ENCODE peak calls at places on chromosomes 2 and 18, in eight cellular contexts. C is fibroblast of lung; R is GM23338; J is H9; O is CD8-positive, alpha-beta T cell; U is H1; M is adrenal gland; W is HepG2. I is an unnamed sample.

GRCh38 chr2:26429779-26430654 is 28.3 kb downstream of the DRC1 start:
- DNase-seq in C (peak; percentile 16), R (no peak), J (no peak), O (no peak), U (no peak), M (no peak), W (no peak), I (no peak)

GRCh38 chr2:128535928-128536327 is 217.3 kb upstream of the HS6ST1 start:
- DNase-seq in C (peak; percentile 93), R (no peak), J (no peak), O (no peak), U (no peak), M (no peak), W (peak; percentile 23), I (no peak)

GRCh38 chr2:102753563-102754159 is 8.2 kb upstream of the TMEM182 start:
- DNase-seq in C (peak; percentile 51), R (peak; percentile 74), J (no peak), O (no peak), U (no peak), M (peak; percentile 37), W (peak; percentile 77), I (no peak)

GRCh38 chr18:7221424-7222155 is 9.3 kb upstream of the LRRC30 start:
- DNase-seq in C (peak; percentile 62), R (peak; percentile 95), J (peak; percentile 89), O (no peak), U (peak; percentile 59), M (peak; percentile 30), W (peak; percentile 59), I (no peak)

GRCh38 chr2:25587361-25587760 is 86.0 kb downstream of the DTNB start:
- DNase-seq in C (peak; percentile 75), R (no peak), J (no peak), O (no peak), U (no peak), M (no peak), W (no peak), I (peak; percentile 36)

GRCh38 chr2:48113767-48114166 is 207.5 kb upstream of the FBXO11 start:
- DNase-seq in C (no peak), R (no peak), J (no peak), O (no peak), U (no peak), M (no peak), W (no peak), I (no peak)

GRCh38 chr2:57180042-57180567 is 866.5 kb upstream of the VRK2 start:
- DNase-seq in C (peak; percentile 65), R (no peak), J (no peak), O (no peak), U (no peak), M (no peak), W (no peak), I (no peak)

GRCh38 chr18:63518178-63519012 is 23.8 kb upstream of the SERPINB12 start:
- DNase-seq in C (peak; percentile 48), R (peak; percentile 95), J (peak; percentile 71), O (peak; percentile 35), U (peak; percentile 39), M (peak; percentile 70), W (peak; percentile 75), I (peak; percentile 40)

GRCh38 chr2:113977060-113977659 is 87.3 kb downstream of the ACTR3 start:
- DNase-seq in C (no peak), R (no peak), J (no peak), O (no peak), U (no peak), M (no peak), W (no peak), I (no peak)

GRCh38 chr18:45464619-45465018 is 150.7 kb upstream of the SLC14A2 start:
- DNase-seq in C (no peak), R (no peak), J (no peak), O (no peak), U (no peak), M (no peak), W (no peak), I (no peak)

GRCh38 chr2:26605969-26606846 is 35.0 kb downstream of the CIB4 start:
- DNase-seq in C (no peak), R (no peak), J (peak; percentile 29), O (no peak), U (no peak), M (peak; percentile 92), W (no peak), I (no peak)

GRCh38 chr2:36482576-36483214 is 115.3 kb downstream of the FEZ2 start:
- DNase-seq in C (peak; percentile 69), R (no peak), J (no peak), O (no peak), U (no peak), M (no peak), W (peak; percentile 76), I (no peak)

DNA sequence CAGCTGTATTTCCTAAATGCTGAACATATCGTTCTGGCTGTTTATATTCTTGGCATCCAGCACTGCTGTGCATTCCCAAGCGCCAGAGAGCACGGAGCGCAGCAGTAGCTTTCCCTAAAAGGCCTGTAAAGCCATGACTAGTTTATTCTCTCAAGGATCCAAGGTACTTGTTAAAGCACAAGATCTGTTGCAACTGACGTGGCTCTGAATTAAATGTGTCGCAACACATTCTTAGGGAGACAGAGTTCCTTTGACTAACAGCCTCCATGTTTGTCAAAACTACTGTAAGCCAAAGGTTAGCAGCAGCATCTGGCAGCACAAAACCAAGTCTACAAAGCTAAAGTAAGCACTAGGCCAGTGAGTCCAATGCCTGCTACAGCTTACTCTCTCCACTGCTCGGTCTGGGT is 188.6 kb upstream of the FN1 start:
- DNase-seq in C (peak; percentile 83), R (peak; percentile 22), J (no peak), O (no peak), U (no peak), M (no peak), W (peak; percentile 95), I (no peak)
- H3K27ac ChIP-seq in C (peak overlapping the region; percentile 37), R (no peak overlapping the region), J (no peak overlapping the region), O (no peak overlapping the region), U (no peak overlapping the region), M (no peak overlapping the region), W (peak overlapping the region; percentile 69), I (no peak overlapping the region)

DNA sequence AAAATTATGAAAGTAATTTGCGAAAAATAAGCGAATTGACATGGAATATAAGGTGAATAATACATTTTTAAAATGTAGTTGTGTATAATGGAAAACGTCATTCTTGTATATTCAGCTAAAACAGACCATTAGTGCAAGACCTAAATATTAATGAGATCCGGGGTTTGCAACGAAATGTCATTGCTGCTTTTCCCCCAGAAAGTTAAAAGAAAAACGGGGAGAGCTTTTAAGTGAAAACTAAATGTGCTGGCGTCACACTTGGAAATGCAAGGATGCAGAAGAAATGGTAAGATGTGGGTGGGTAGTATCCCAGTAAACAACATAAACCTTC is 491 bp upstream of the SGO2 start:
- DNase-seq in C (no peak), R (no peak), J (no peak), O (no peak), U (no peak), M (no peak), W (no peak), I (no peak)
- H3K27ac ChIP-seq in C (peak overlapping the region; percentile 57), R (no peak overlapping the region), J (no peak overlapping the region), O (peak overlapping the region; percentile 12), U (no peak overlapping the region), M (peak overlapping the region; percentile 39), W (no peak overlapping the region), I (no peak overlapping the region)

GRCh38 chr2:159715451-159715850 is 3.1 kb downstream of the MARCHF7 start:
- DNase-seq in C (peak; percentile 44), R (no peak), J (no peak), O (no peak), U (no peak), M (no peak), W (no peak), I (no peak)
- H3K27ac ChIP-seq in C (no peak overlapping the region), R (peak overlapping the region; percentile 30), J (no peak overlapping the region), O (no peak overlapping the region), U (no peak overlapping the region), M (no peak overlapping the region), W (no peak overlapping the region), I (no peak overlapping the region)

DNA sequence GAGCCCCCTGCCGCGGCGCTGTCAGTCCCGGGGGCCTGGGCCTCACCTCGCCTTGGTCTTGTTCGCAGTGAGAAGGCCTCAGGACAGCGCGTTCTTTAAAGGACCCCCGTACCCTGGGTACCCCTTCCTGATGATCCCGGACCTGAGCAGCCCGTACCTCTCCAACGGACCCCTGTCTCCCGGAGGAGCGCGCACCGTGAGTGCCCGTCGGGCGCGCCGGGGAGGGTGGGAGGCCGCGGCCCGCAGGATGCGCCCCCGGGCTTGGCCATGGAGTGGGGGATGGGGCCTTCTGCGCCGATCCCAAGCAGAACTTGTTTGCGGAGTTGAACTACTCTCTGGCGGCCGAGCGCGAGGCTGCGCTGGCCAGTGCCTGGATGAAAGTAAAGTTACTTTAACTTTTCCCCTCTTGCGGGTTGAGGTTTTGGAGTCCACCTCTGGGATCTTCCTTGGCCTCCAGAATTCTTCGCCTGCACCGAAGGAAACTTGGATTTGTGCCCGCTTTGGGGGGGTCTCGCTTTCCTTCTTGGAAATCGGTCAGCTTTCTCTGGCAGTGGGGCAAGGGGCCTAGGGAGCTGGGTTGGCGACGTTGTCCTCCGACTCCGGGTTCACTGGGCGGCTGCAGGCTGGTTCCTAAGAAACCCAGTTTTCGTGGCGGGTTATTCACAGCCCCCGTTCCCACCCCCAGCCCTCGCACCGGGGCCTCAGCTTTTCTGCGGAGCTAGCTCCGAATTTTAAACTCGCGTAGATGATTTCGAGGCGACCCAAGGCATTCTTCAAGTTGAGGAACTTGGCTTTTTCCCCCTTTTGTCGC is 1.3 kb downstream of the TCF7L1 start:
- DNase-seq in C (peak; percentile 56), R (peak; percentile 65), J (peak; percentile 63), O (no peak), U (no peak), M (no peak), W (no peak), I (peak; percentile 49)
- H3K27ac ChIP-seq in C (no peak overlapping the region), R (peak overlapping the region; percentile 100), J (peak overlapping the region; percentile 74), O (no peak overlapping the region), U (peak overlapping the region; percentile 84), M (peak overlapping the region; percentile 61), W (no peak overlapping the region), I (no peak overlapping the region)

GRCh38 chr2:235028646-235029045 is 76.8 kb downstream of the SH3BP4 start:
- DNase-seq in C (no peak), R (no peak), J (no peak), O (no peak), U (no peak), M (no peak), W (no peak), I (no peak)
- H3K27ac ChIP-seq in C (no peak overlapping the region), R (no peak overlapping the region), J (no peak overlapping the region), O (no peak overlapping the region), U (no peak overlapping the region), M (no peak overlapping the region), W (no peak overlapping the region), I (no peak overlapping the region)

GRCh38 chr2:201072201-201072530 is 365 bp downstream of the NDUFB3 start:
- DNase-seq in C (no peak), R (no peak), J (no peak), O (no peak), U (no peak), M (no peak), W (no peak), I (no peak)
- H3K27ac ChIP-seq in C (peak overlapping the region; percentile 77), R (peak overlapping the region; percentile 90), J (peak overlapping the region; percentile 33), O (peak overlapping the region; percentile 61), U (peak overlapping the region; percentile 16), M (peak overlapping the region; percentile 80), W (peak overlapping the region; percentile 88), I (peak overlapping the region; percentile 84)

I was measured in substantia nigra.